ENCODE peak calls at places on chromosomes 16 and 17, in nine cellular contexts. S is thoracic aorta, J is H54, L is immature natural killer cell, H is NCI-H510A treated with DMSO at 0.1 percent for 48 hours, N is GM12865, U is Peyer's patch, E is globus pallidus, D is C1 segment of cervical spinal cord. P is an unnamed sample.
A peak's percentile ranks its signal among the peaks of the same experiment; 100 is the strongest.

GRCh38 chr16:11152677-11153321 is 103.2 kb downstream of the SOCS1 start:
- DNase-seq in D (no peak), E (no peak), H (no peak), S (no peak), N (no peak), J (no peak), U (peak; percentile 35), L (no peak), P (no peak)

GRCh38 chr16:17160285-17160854 is 310.4 kb downstream of the XYLT1 start:
- DNase-seq in U (no peak), J (no peak), H (peak; percentile 98), D (no peak), N (no peak), L (no peak), E (no peak), S (no peak), P (no peak)

GRCh38 chr16:19879241-19879792 is 5.3 kb downstream of the GPRC5B start:
- DNase-seq in L (no peak), N (no peak), S (no peak), D (peak; percentile 23), U (no peak), H (peak; percentile 75), J (no peak), E (no peak), P (peak; percentile 65)

GRCh38 chr17:52170963-52171572 is 12.6 kb upstream of the CA10 start:
- DNase-seq in N (peak; percentile 9), E (no peak), L (no peak), H (peak; percentile 75), U (no peak), D (no peak), S (no peak), J (peak; percentile 42), P (no peak)

GRCh38 chr16:28499854-28500253 is 5.4 kb downstream of the APOBR start:
- DNase-seq in S (no peak), H (no peak), D (no peak), L (no peak), E (no peak), J (no peak), N (no peak), U (no peak), P (no peak)

GRCh38 chr17:78375401-78376079 is 2.9 kb upstream of the PGS1 start:
- DNase-seq in J (peak; percentile 77), L (no peak), D (no peak), E (no peak), N (no peak), S (no peak), H (no peak), U (no peak), P (no peak)

GRCh38 chr16:4378202-4378666 is 6.6 kb downstream of the VASN start:
- DNase-seq in E (no peak), H (no peak), L (no peak), N (no peak), J (no peak), S (no peak), U (no peak), D (no peak), P (peak; percentile 57)

GRCh38 chr16:81480856-81481821 is 36.5 kb downstream of the CMIP start:
- DNase-seq in S (no peak), J (no peak), H (no peak), L (peak; percentile 64), N (peak; percentile 97), E (peak; percentile 60), D (peak; percentile 29), U (no peak), P (peak; percentile 52)

GRCh38 chr17:37019745-37020129 is 71.0 kb downstream of the AATF start:
- DNase-seq in H (no peak), L (no peak), S (no peak), J (no peak), D (no peak), U (no peak), E (no peak), N (no peak), P (no peak)

GRCh38 chr17:57068222-57068658 is 16.8 kb upstream of the AKAP1 start:
- DNase-seq in S (no peak), D (no peak), E (no peak), H (no peak), L (no peak), U (no peak), N (peak; percentile 30), J (peak; percentile 34), P (no peak)

GRCh38 chr16:48433116-48433848 is 48.1 kb upstream of the SIAH1 start:
- DNase-seq in D (no peak), U (no peak), E (no peak), L (no peak), H (no peak), J (no peak), S (no peak), N (no peak), P (no peak)

P was measured in gastrocnemius medialis.